ENCODE peak calls at places on chromosomes 1 and 21, in eight cellular contexts. One of them, this sample, is unnamed. For H3K4me1 and H3K27me3, the result is how much of the 10 kb centered on the place peaks cover.

GRCh38 chr1:32848354-32849063 is 22.2 kb downstream of the FNDC5 start:
- DNase-seq in GM23248: no peak
- DNase-seq in thyroid gland: no peak
- DNase-seq in Karpas-422: no peak
- DNase-seq in endothelial cell of umbilical vein: no peak
- DNase-seq in fibroblast of lung: no peak
- DNase-seq in lower lobe of right lung: no peak
- DNase-seq in transverse colon: no peak
- DNase-seq in this sample: no peak

GRCh38 chr1:212485895-212486590 is 53.3 kb downstream of the NENF start:
- DNase-seq in GM23248: peak
- DNase-seq in thyroid gland: peak
- DNase-seq in Karpas-422: no peak
- DNase-seq in endothelial cell of umbilical vein: peak
- DNase-seq in fibroblast of lung: peak
- DNase-seq in lower lobe of right lung: peak
- DNase-seq in transverse colon: peak
- DNase-seq in this sample: peak

GRCh38 chr1:152623203-152623844 is 421 bp upstream of the LCE3A start:
- DNase-seq in GM23248: peak
- DNase-seq in thyroid gland: no peak
- DNase-seq in Karpas-422: peak
- DNase-seq in endothelial cell of umbilical vein: no peak
- DNase-seq in fibroblast of lung: no peak
- DNase-seq in lower lobe of right lung: no peak
- DNase-seq in transverse colon: no peak
- DNase-seq in this sample: no peak

GRCh38 chr1:63799810-63800209 is 26.0 kb downstream of the ROR1 start:
- DNase-seq in GM23248: peak
- DNase-seq in thyroid gland: no peak
- DNase-seq in Karpas-422: no peak
- DNase-seq in endothelial cell of umbilical vein: no peak
- DNase-seq in fibroblast of lung: peak
- DNase-seq in lower lobe of right lung: no peak
- DNase-seq in transverse colon: no peak
- DNase-seq in this sample: no peak

GRCh38 chr1:160291248-160292220 is 6.6 kb upstream of the PEX19 start:
- DNase-seq in GM23248: peak
- DNase-seq in thyroid gland: peak
- DNase-seq in Karpas-422: peak
- DNase-seq in endothelial cell of umbilical vein: peak
- DNase-seq in fibroblast of lung: peak
- DNase-seq in lower lobe of right lung: peak
- DNase-seq in transverse colon: peak
- DNase-seq in this sample: peak

GRCh38 chr1:224212618-224213037 is 29.6 kb downstream of the DEGS1 start:
- DNase-seq in GM23248: no peak
- DNase-seq in thyroid gland: peak
- DNase-seq in Karpas-422: no peak
- DNase-seq in endothelial cell of umbilical vein: no peak
- DNase-seq in fibroblast of lung: peak
- DNase-seq in lower lobe of right lung: peak
- DNase-seq in transverse colon: no peak
- DNase-seq in this sample: peak

GRCh38 chr1:2259668-2260392 is 31.7 kb downstream of the SKI start:
- DNase-seq in GM23248: peak
- DNase-seq in thyroid gland: no peak
- DNase-seq in Karpas-422: no peak
- DNase-seq in endothelial cell of umbilical vein: no peak
- DNase-seq in fibroblast of lung: no peak
- DNase-seq in lower lobe of right lung: peak
- DNase-seq in transverse colon: no peak
- DNase-seq in this sample: no peak

GRCh38 chr1:211688421-211688820 is 13.0 kb upstream of the NEK2 start:
- DNase-seq in GM23248: no peak
- DNase-seq in thyroid gland: no peak
- DNase-seq in Karpas-422: no peak
- DNase-seq in endothelial cell of umbilical vein: no peak
- DNase-seq in fibroblast of lung: no peak
- DNase-seq in lower lobe of right lung: no peak
- DNase-seq in transverse colon: no peak
- DNase-seq in this sample: no peak

GRCh38 chr1:16112558-16113555 is 39.4 kb upstream of the FAM131C start:
- DNase-seq in GM23248: no peak
- DNase-seq in thyroid gland: no peak
- DNase-seq in Karpas-422: no peak
- DNase-seq in endothelial cell of umbilical vein: no peak
- DNase-seq in fibroblast of lung: peak
- DNase-seq in lower lobe of right lung: no peak
- DNase-seq in transverse colon: no peak
- DNase-seq in this sample: no peak

GRCh38 chr1:201984446-201984845 is 2.0 kb downstream of the RNPEP start:
- DNase-seq in GM23248: no peak
- DNase-seq in thyroid gland: no peak
- DNase-seq in Karpas-422: no peak
- DNase-seq in endothelial cell of umbilical vein: no peak
- DNase-seq in fibroblast of lung: no peak
- DNase-seq in lower lobe of right lung: no peak
- DNase-seq in transverse colon: no peak
- DNase-seq in this sample: no peak

GRCh38 chr1:161779393-161779792 is 13.3 kb downstream of the ATF6 start:
- DNase-seq in GM23248: peak
- DNase-seq in thyroid gland: no peak
- DNase-seq in Karpas-422: no peak
- DNase-seq in endothelial cell of umbilical vein: no peak
- DNase-seq in fibroblast of lung: peak
- DNase-seq in lower lobe of right lung: no peak
- DNase-seq in transverse colon: no peak
- DNase-seq in this sample: no peak

GRCh38 chr1:171110485-171111340 is 20.0 kb downstream of the FMO3 start:
- DNase-seq in GM23248: peak
- DNase-seq in thyroid gland: no peak
- DNase-seq in Karpas-422: no peak
- DNase-seq in endothelial cell of umbilical vein: no peak
- DNase-seq in fibroblast of lung: peak
- DNase-seq in lower lobe of right lung: no peak
- DNase-seq in transverse colon: no peak
- DNase-seq in this sample: no peak

GRCh38 chr1:1426961-1427934 is 6.2 kb upstream of the ANKRD65 start:
- DNase-seq in GM23248: peak
- DNase-seq in thyroid gland: no peak
- DNase-seq in Karpas-422: no peak
- DNase-seq in endothelial cell of umbilical vein: no peak
- DNase-seq in fibroblast of lung: no peak
- DNase-seq in lower lobe of right lung: peak
- DNase-seq in transverse colon: no peak
- DNase-seq in this sample: no peak

GRCh38 chr1:240866724-240867123 is 254.8 kb upstream of the GREM2 start:
- DNase-seq in GM23248: no peak
- DNase-seq in thyroid gland: no peak
- DNase-seq in Karpas-422: no peak
- DNase-seq in endothelial cell of umbilical vein: no peak
- DNase-seq in fibroblast of lung: no peak
- DNase-seq in lower lobe of right lung: no peak
- DNase-seq in transverse colon: no peak
- DNase-seq in this sample: no peak

GRCh38 chr1:24536391-24536840 is 19.5 kb upstream of the NCMAP start:
- DNase-seq in GM23248: no peak
- DNase-seq in thyroid gland: peak
- DNase-seq in Karpas-422: peak
- DNase-seq in endothelial cell of umbilical vein: no peak
- DNase-seq in fibroblast of lung: peak
- DNase-seq in lower lobe of right lung: no peak
- DNase-seq in transverse colon: peak
- DNase-seq in this sample: no peak

GRCh38 chr1:152035406-152036315 is 1.1 kb downstream of the S100A11 start:
- DNase-seq in GM23248: peak
- DNase-seq in thyroid gland: peak
- DNase-seq in Karpas-422: peak
- DNase-seq in endothelial cell of umbilical vein: peak
- DNase-seq in fibroblast of lung: peak
- DNase-seq in lower lobe of right lung: no peak
- DNase-seq in transverse colon: peak
- DNase-seq in this sample: no peak

GRCh38 chr1:100752806-100753205 is 33.3 kb downstream of the VCAM1 start:
- DNase-seq in GM23248: no peak
- DNase-seq in thyroid gland: no peak
- DNase-seq in Karpas-422: no peak
- DNase-seq in endothelial cell of umbilical vein: no peak
- DNase-seq in fibroblast of lung: peak
- DNase-seq in lower lobe of right lung: no peak
- DNase-seq in transverse colon: no peak
- DNase-seq in this sample: no peak

GRCh38 chr1:179867493-179868330 is 9.9 kb downstream of the TOR1AIP2 start:
- DNase-seq in GM23248: peak
- DNase-seq in thyroid gland: peak
- DNase-seq in Karpas-422: peak
- DNase-seq in endothelial cell of umbilical vein: peak
- DNase-seq in fibroblast of lung: peak
- DNase-seq in lower lobe of right lung: no peak
- DNase-seq in transverse colon: peak
- DNase-seq in this sample: peak

GRCh38 chr1:119767486-119767885 is 1.2 kb downstream of the HMGCS2 start:
- DNase-seq in GM23248: peak
- DNase-seq in thyroid gland: no peak
- DNase-seq in Karpas-422: no peak
- DNase-seq in endothelial cell of umbilical vein: no peak
- DNase-seq in fibroblast of lung: no peak
- DNase-seq in lower lobe of right lung: no peak
- DNase-seq in transverse colon: no peak
- DNase-seq in this sample: no peak

GRCh38 chr1:175555266-175555665 is 188.1 kb downstream of the TNR start:
- DNase-seq in GM23248: peak
- DNase-seq in thyroid gland: no peak
- DNase-seq in Karpas-422: no peak
- DNase-seq in endothelial cell of umbilical vein: peak
- DNase-seq in fibroblast of lung: peak
- DNase-seq in lower lobe of right lung: no peak
- DNase-seq in transverse colon: no peak
- DNase-seq in this sample: no peak

GRCh38 chr21:44428281-44428942 is 26.9 kb upstream of the LRRC3 start:
- DNase-seq in GM23248: peak
- DNase-seq in thyroid gland: no peak
- DNase-seq in Karpas-422: peak
- DNase-seq in endothelial cell of umbilical vein: no peak
- DNase-seq in fibroblast of lung: no peak
- DNase-seq in lower lobe of right lung: peak
- DNase-seq in transverse colon: peak
- DNase-seq in this sample: peak

GRCh38 chr1:81613803-81614202 is 186.9 kb upstream of the ADGRL2 start:
- DNase-seq in GM23248: no peak
- DNase-seq in thyroid gland: no peak
- DNase-seq in Karpas-422: no peak
- DNase-seq in endothelial cell of umbilical vein: no peak
- DNase-seq in fibroblast of lung: no peak
- DNase-seq in lower lobe of right lung: no peak
- DNase-seq in transverse colon: no peak
- DNase-seq in this sample: no peak

GRCh38 chr1:206925116-206925736 is 3.5 kb upstream of the FCMR start:
- DNase-seq in GM23248: peak
- DNase-seq in thyroid gland: no peak
- DNase-seq in Karpas-422: peak
- DNase-seq in endothelial cell of umbilical vein: no peak
- DNase-seq in fibroblast of lung: no peak
- DNase-seq in lower lobe of right lung: peak
- DNase-seq in transverse colon: peak
- DNase-seq in this sample: no peak

DNA sequence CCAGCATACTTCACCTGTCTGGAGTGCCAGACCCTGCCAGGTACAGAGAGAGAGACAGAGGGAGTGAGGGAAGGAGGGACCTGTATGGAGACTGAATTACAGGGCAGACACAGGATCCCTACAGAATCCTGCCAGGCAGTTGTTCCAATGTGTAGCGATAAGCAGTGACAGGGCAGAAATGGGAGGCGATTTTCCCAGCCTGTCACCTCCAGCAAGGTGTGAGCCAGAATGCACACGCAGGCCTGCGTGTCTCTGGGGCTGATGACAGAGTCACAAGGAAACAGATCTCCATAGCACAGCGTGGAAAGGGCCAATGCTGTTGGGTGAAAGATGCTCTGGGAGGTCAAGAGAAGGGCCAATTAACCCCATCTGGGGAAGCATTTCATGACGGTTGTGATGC is 111.3 kb downstream of the HIVEP3 start:
- DNase-seq in GM23248: no peak
- DNase-seq in thyroid gland: no peak
- DNase-seq in Karpas-422: no peak
- DNase-seq in endothelial cell of umbilical vein: no peak
- DNase-seq in fibroblast of lung: no peak
- DNase-seq in lower lobe of right lung: no peak
- DNase-seq in transverse colon: no peak
- DNase-seq in this sample: no peak
- H3K4me1 ChIP-seq in GM23248: under half
- H3K4me1 ChIP-seq in thyroid gland: under half
- H3K4me1 ChIP-seq in Karpas-422: under half
- H3K4me1 ChIP-seq in endothelial cell of umbilical vein: under half
- H3K4me1 ChIP-seq in fibroblast of lung: under half
- H3K4me1 ChIP-seq in lower lobe of right lung: under half
- H3K4me1 ChIP-seq in transverse colon: under half
- H3K4me1 ChIP-seq in this sample: under half

GRCh38 chr1:28243685-28244439 is 7.9 kb downstream of the ATP5IF1 start:
- DNase-seq in GM23248: no peak
- DNase-seq in thyroid gland: no peak
- DNase-seq in Karpas-422: no peak
- DNase-seq in endothelial cell of umbilical vein: peak
- DNase-seq in fibroblast of lung: no peak
- DNase-seq in lower lobe of right lung: no peak
- DNase-seq in transverse colon: peak
- DNase-seq in this sample: peak
- H3K27ac ChIP-seq in GM23248: no peak
- H3K27ac ChIP-seq in thyroid gland: no peak
- H3K27ac ChIP-seq in Karpas-422: peak
- H3K27ac ChIP-seq in endothelial cell of umbilical vein: no peak
- H3K27ac ChIP-seq in fibroblast of lung: no peak
- H3K27ac ChIP-seq in lower lobe of right lung: peak
- H3K27ac ChIP-seq in transverse colon: peak
- H3K27ac ChIP-seq in this sample: no peak

DNA sequence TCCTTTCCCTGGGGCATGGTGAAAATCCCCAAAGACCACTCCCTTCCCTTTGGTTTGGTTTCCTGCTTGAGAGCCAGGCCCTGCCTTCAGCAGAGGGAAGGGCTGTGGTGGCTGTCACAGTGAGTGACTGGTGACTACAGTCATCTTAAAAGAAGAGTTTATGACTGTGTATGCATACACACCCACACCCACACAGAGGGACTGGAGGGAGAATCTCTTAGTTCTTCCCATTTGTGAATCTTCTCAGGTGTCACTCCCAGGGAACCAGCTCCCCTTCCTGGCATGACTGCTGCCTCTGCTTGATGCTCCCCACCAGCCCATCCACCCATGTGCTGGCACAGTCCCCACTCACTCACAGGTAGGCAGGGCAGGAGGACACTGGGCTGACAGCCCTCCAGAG is 3.9 kb upstream of the KCNA2 start:
- DNase-seq in GM23248: no peak
- DNase-seq in thyroid gland: no peak
- DNase-seq in Karpas-422: no peak
- DNase-seq in endothelial cell of umbilical vein: no peak
- DNase-seq in fibroblast of lung: no peak
- DNase-seq in lower lobe of right lung: no peak
- DNase-seq in transverse colon: no peak
- DNase-seq in this sample: no peak
- H3K27me3 ChIP-seq in GM23248: half or more
- H3K27me3 ChIP-seq in thyroid gland: under half
- H3K27me3 ChIP-seq in Karpas-422: under half
- H3K27me3 ChIP-seq in endothelial cell of umbilical vein: half or more
- H3K27me3 ChIP-seq in fibroblast of lung: half or more
- H3K27me3 ChIP-seq in lower lobe of right lung: half or more
- H3K27me3 ChIP-seq in transverse colon: half or more
- H3K27me3 ChIP-seq in this sample: half or more

GRCh38 chr1:40853113-40853999 is 8.8 kb downstream of the CITED4 start:
- DNase-seq in GM23248: no peak
- DNase-seq in thyroid gland: no peak
- DNase-seq in Karpas-422: no peak
- DNase-seq in endothelial cell of umbilical vein: no peak
- DNase-seq in fibroblast of lung: peak
- DNase-seq in lower lobe of right lung: no peak
- DNase-seq in transverse colon: no peak
- DNase-seq in this sample: peak
- H3K4me1 ChIP-seq in GM23248: under half
- H3K4me1 ChIP-seq in thyroid gland: under half
- H3K4me1 ChIP-seq in Karpas-422: under half
- H3K4me1 ChIP-seq in endothelial cell of umbilical vein: under half
- H3K4me1 ChIP-seq in fibroblast of lung: under half
- H3K4me1 ChIP-seq in lower lobe of right lung: under half
- H3K4me1 ChIP-seq in transverse colon: under half
- H3K4me1 ChIP-seq in this sample: under half